ENCODE peak calls at places on chromosomes 3 and 15, in six cellular contexts. C is frontal cortex; A is activated CD8-positive, alpha-beta memory T cell treated with anti-CD3 and anti-CD28 coated beads, Interleukin-2, amount 50 U/mL, for 48 hours; R is OCI-LY7; U is left ventricle myocardium superior; Z is activated naive CD8-positive, alpha-beta T cell treated with anti-CD3 and anti-CD28 coated beads, Interleukin-2, amount 50 U/mL, for 24 hours. Y is an unnamed sample.

GRCh38 chr3:47932431-47932830 is 83.8 kb downstream of the MAP4 start:
- DNase-seq in C (no peak), A (no peak), R (no peak), U (no peak), Z (no peak), Y (no peak)

GRCh38 chr3:196688349-196688748 is 23.7 kb downstream of the CEP19 start:
- DNase-seq in C (peak), A (no peak), R (no peak), U (peak), Z (no peak), Y (no peak)

GRCh38 chr15:99921086-99921485 is 187.8 kb upstream of the LYSMD4 start:
- DNase-seq in C (no peak), A (no peak), R (no peak), U (no peak), Z (no peak), Y (no peak)

GRCh38 chr15:45858491-45858890 is 223.7 kb downstream of the SQOR start:
- DNase-seq in C (no peak), A (no peak), R (no peak), U (no peak), Z (no peak), Y (no peak)

GRCh38 chr3:82080261-82080660 is 318.8 kb upstream of the GBE1 start:
- DNase-seq in C (no peak), A (no peak), R (no peak), U (no peak), Z (no peak), Y (no peak)

GRCh38 chr3:112405845-112406244 is 72.9 kb downstream of the CD200 start:
- DNase-seq in C (no peak), A (no peak), R (no peak), U (no peak), Z (peak), Y (no peak)

GRCh38 chr3:158508481-158508880 is 62.5 kb upstream of the MLF1 start:
- DNase-seq in C (no peak), A (no peak), R (no peak), U (no peak), Z (no peak), Y (no peak)

GRCh38 chr15:68059630-68060029 is 5.5 kb downstream of the PIAS1 start:
- DNase-seq in C (no peak), A (no peak), R (no peak), U (no peak), Z (no peak), Y (no peak)

GRCh38 chr3:100400424-100400781 is 486 bp downstream of the TOMM70 start:
- DNase-seq in C (peak), A (peak), R (peak), U (no peak), Z (peak), Y (no peak)

GRCh38 chr15:89496155-89497098 is at the start of gene RHCG:
- DNase-seq in C (peak), A (peak), R (no peak), U (peak), Z (peak), Y (peak)

GRCh38 chr15:75348563-75349350 is 1.9 kb downstream of the NEIL1 start:
- DNase-seq in C (no peak), A (peak), R (no peak), U (peak), Z (no peak), Y (no peak)

GRCh38 chr3:101150504-101150903 is 157.3 kb upstream of the ABI3BP start:
- DNase-seq in C (no peak), A (no peak), R (no peak), U (no peak), Z (no peak), Y (no peak)